ENCODE peak calls at places on chromosome 4, in five cellular contexts. One of them, this sample, is unnamed.

GRCh38 chr4:185566972-185567749 is 31.9 kb upstream of the PDLIM3 start:
- DNase-seq in mucosa of descending colon: no peak
- DNase-seq in transverse colon: no peak
- DNase-seq in tibial artery: peak
- DNase-seq in psoas muscle: no peak
- DNase-seq in this sample: peak

GRCh38 chr4:183950536-183950935 is 45.4 kb downstream of the STOX2 start:
- DNase-seq in mucosa of descending colon: no peak
- DNase-seq in transverse colon: no peak
- DNase-seq in tibial artery: no peak
- DNase-seq in psoas muscle: no peak
- DNase-seq in this sample: no peak

GRCh38 chr4:845233-845835 is 19.4 kb upstream of the CPLX1 start:
- DNase-seq in mucosa of descending colon: peak
- DNase-seq in transverse colon: no peak
- DNase-seq in tibial artery: no peak
- DNase-seq in psoas muscle: no peak
- DNase-seq in this sample: no peak

GRCh38 chr4:87103691-87104187 is 116.7 kb downstream of the KLHL8 start:
- DNase-seq in mucosa of descending colon: no peak
- DNase-seq in transverse colon: no peak
- DNase-seq in tibial artery: no peak
- DNase-seq in psoas muscle: no peak
- DNase-seq in this sample: no peak

GRCh38 chr4:80074059-80074458 is 1.0 kb upstream of the ANTXR2 start:
- DNase-seq in mucosa of descending colon: no peak
- DNase-seq in transverse colon: no peak
- DNase-seq in tibial artery: no peak
- DNase-seq in psoas muscle: no peak
- DNase-seq in this sample: no peak

GRCh38 chr4:56475917-56476316 is 8.5 kb downstream of the SRP72 start:
- DNase-seq in mucosa of descending colon: no peak
- DNase-seq in transverse colon: no peak
- DNase-seq in tibial artery: no peak
- DNase-seq in psoas muscle: no peak
- DNase-seq in this sample: no peak

GRCh38 chr4:155512812-155513211 is 136.0 kb upstream of the MAP9 start:
- DNase-seq in mucosa of descending colon: no peak
- DNase-seq in transverse colon: no peak
- DNase-seq in tibial artery: no peak
- DNase-seq in psoas muscle: no peak
- DNase-seq in this sample: peak

GRCh38 chr4:80918004-80918403 is 112.5 kb upstream of the BMP3 start:
- DNase-seq in mucosa of descending colon: no peak
- DNase-seq in transverse colon: no peak
- DNase-seq in tibial artery: no peak
- DNase-seq in psoas muscle: no peak
- DNase-seq in this sample: no peak

GRCh38 chr4:734951-735350 is 29.3 kb downstream of the PCGF3 start:
- DNase-seq in mucosa of descending colon: no peak
- DNase-seq in transverse colon: no peak
- DNase-seq in tibial artery: no peak
- DNase-seq in psoas muscle: no peak
- DNase-seq in this sample: no peak

GRCh38 chr4:896216-896615 is 35.9 kb downstream of the GAK start:
- DNase-seq in mucosa of descending colon: no peak
- DNase-seq in transverse colon: no peak
- DNase-seq in tibial artery: no peak
- DNase-seq in psoas muscle: no peak
- DNase-seq in this sample: no peak

GRCh38 chr4:57734104-57734503 is 623.9 kb upstream of the IGFBP7 start:
- DNase-seq in mucosa of descending colon: no peak
- DNase-seq in transverse colon: no peak
- DNase-seq in tibial artery: no peak
- DNase-seq in psoas muscle: no peak
- DNase-seq in this sample: no peak

GRCh38 chr4:80078361-80079092 is 5.5 kb upstream of the ANTXR2 start:
- DNase-seq in mucosa of descending colon: no peak
- DNase-seq in transverse colon: no peak
- DNase-seq in tibial artery: no peak
- DNase-seq in psoas muscle: no peak
- DNase-seq in this sample: no peak

GRCh38 chr4:23165669-23166068 is 472.9 kb downstream of the GBA3 start:
- DNase-seq in mucosa of descending colon: no peak
- DNase-seq in transverse colon: no peak
- DNase-seq in tibial artery: no peak
- DNase-seq in psoas muscle: no peak
- DNase-seq in this sample: no peak
- TF ChIP-seq CTCF in mucosa of descending colon: no peak
- TF ChIP-seq CTCF in transverse colon: no peak
- TF ChIP-seq CTCF in tibial artery: no peak
- TF ChIP-seq CTCF in psoas muscle: no peak
- TF ChIP-seq CTCF in this sample: no peak

GRCh38 chr4:122687450-122688121 is 44.9 kb upstream of the BBS12 start:
- DNase-seq in mucosa of descending colon: no peak
- DNase-seq in transverse colon: no peak
- DNase-seq in tibial artery: no peak
- DNase-seq in psoas muscle: no peak
- DNase-seq in this sample: no peak
- TF ChIP-seq CTCF in mucosa of descending colon: no peak
- TF ChIP-seq CTCF in transverse colon: no peak
- TF ChIP-seq CTCF in tibial artery: no peak
- TF ChIP-seq CTCF in psoas muscle: no peak
- TF ChIP-seq CTCF in this sample: no peak

GRCh38 chr4:76680934-76681333 is 217.0 kb downstream of the SOWAHB start:
- DNase-seq in mucosa of descending colon: no peak
- DNase-seq in transverse colon: no peak
- DNase-seq in tibial artery: no peak
- DNase-seq in psoas muscle: no peak
- DNase-seq in this sample: no peak

GRCh38 chr4:76683154-76683553 is 214.8 kb downstream of the SOWAHB start:
- DNase-seq in mucosa of descending colon: no peak
- DNase-seq in transverse colon: no peak
- DNase-seq in tibial artery: no peak
- DNase-seq in psoas muscle: no peak
- DNase-seq in this sample: no peak

GRCh38 chr4:76679691-76680090 is 218.3 kb downstream of the SOWAHB start:
- DNase-seq in mucosa of descending colon: no peak
- DNase-seq in transverse colon: no peak
- DNase-seq in tibial artery: no peak
- DNase-seq in psoas muscle: no peak
- DNase-seq in this sample: no peak

GRCh38 chr4:76677571-76678326 is 220.2 kb downstream of the SOWAHB start:
- DNase-seq in mucosa of descending colon: no peak
- DNase-seq in transverse colon: no peak
- DNase-seq in tibial artery: no peak
- DNase-seq in psoas muscle: no peak
- DNase-seq in this sample: no peak

GRCh38 chr4:76681996-76682395 is 215.9 kb downstream of the SOWAHB start:
- DNase-seq in mucosa of descending colon: no peak
- DNase-seq in transverse colon: no peak
- DNase-seq in tibial artery: no peak
- DNase-seq in psoas muscle: no peak
- DNase-seq in this sample: no peak
- TF ChIP-seq CTCF in mucosa of descending colon: no peak
- TF ChIP-seq CTCF in transverse colon: no peak
- TF ChIP-seq CTCF in tibial artery: no peak
- TF ChIP-seq CTCF in psoas muscle: no peak
- TF ChIP-seq CTCF in this sample: no peak

DNA sequence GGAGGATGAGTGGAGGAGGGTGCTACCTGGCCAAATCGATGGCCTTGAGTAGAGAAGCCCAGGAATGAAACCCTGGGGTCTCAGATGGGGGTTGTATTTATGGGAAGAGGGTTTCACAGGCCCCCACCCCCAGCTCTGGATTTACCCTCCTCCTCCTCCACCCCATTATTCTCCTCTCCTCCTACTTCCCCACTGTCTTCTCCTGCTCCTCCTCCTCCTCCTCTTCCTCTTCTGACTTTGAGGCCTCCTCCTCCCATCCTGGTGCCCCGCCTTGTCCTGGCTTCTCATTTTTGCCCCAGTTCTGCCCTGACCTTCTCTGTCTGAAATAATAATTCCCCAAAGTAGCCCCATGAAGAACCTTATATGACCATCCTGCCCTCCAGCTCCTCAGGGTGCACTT is 351.3 kb upstream of the GATB start:
- DNase-seq in mucosa of descending colon: no peak
- DNase-seq in transverse colon: no peak
- DNase-seq in tibial artery: no peak
- DNase-seq in psoas muscle: no peak
- DNase-seq in this sample: no peak
- TF ChIP-seq CTCF in mucosa of descending colon: no peak
- TF ChIP-seq CTCF in transverse colon: no peak
- TF ChIP-seq CTCF in tibial artery: no peak
- TF ChIP-seq CTCF in psoas muscle: no peak
- TF ChIP-seq CTCF in this sample: no peak

DNA sequence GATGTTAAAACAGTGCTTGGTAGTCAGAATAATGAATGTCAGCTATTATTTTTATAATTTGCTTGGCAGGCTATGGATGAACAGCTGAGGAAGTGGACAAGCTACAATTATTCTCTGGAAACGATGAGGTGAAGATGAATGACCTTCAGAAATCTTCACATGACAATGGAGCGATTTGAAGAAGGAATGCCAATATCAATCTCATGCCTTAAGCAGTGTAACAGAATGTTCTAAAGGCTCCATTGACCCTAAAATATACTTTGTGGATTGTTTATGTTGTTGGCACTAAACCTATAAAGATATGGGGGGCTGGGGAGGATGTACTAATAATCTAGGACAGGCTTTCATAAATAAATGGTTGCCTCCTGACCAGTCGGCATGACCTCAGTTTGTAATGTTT is 36.2 kb downstream of the COL25A1 start:
- DNase-seq in mucosa of descending colon: no peak
- DNase-seq in transverse colon: no peak
- DNase-seq in tibial artery: no peak
- DNase-seq in psoas muscle: no peak
- DNase-seq in this sample: no peak
- TF ChIP-seq CTCF in mucosa of descending colon: no peak
- TF ChIP-seq CTCF in transverse colon: no peak
- TF ChIP-seq CTCF in tibial artery: no peak
- TF ChIP-seq CTCF in psoas muscle: no peak
- TF ChIP-seq CTCF in this sample: no peak

GRCh38 chr4:120694973-120695372 is 227.6 kb downstream of the PRDM5 start:
- DNase-seq in mucosa of descending colon: no peak
- DNase-seq in transverse colon: peak
- DNase-seq in tibial artery: no peak
- DNase-seq in psoas muscle: no peak
- DNase-seq in this sample: no peak
- TF ChIP-seq CTCF in mucosa of descending colon: no peak
- TF ChIP-seq CTCF in transverse colon: no peak
- TF ChIP-seq CTCF in tibial artery: no peak
- TF ChIP-seq CTCF in psoas muscle: no peak
- TF ChIP-seq CTCF in this sample: no peak

GRCh38 chr4:127880764-127881564 is at the start of gene PLK4:
- DNase-seq in mucosa of descending colon: peak
- DNase-seq in transverse colon: peak
- DNase-seq in tibial artery: peak
- DNase-seq in psoas muscle: peak
- DNase-seq in this sample: peak

GRCh38 chr4:127875791-127876190 is 4.9 kb upstream of the PLK4 start:
- DNase-seq in mucosa of descending colon: no peak
- DNase-seq in transverse colon: no peak
- DNase-seq in tibial artery: no peak
- DNase-seq in psoas muscle: no peak
- DNase-seq in this sample: no peak

DNA sequence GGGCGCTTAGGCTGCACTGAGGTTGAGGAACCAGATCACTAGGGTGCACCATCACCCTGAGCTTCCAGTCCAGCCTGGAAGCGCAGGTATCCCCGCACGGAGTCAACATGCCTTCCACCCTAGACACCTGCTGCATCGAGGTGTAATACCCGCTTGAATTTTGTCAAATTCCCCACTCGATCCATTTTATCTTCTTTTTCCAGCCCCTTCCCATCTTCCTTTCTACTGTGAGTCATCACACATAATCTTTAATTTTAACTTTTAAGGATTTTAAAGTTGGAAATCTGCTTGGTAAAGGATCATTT is 824 bp downstream of the PLK4 start:
- DNase-seq in mucosa of descending colon: no peak
- DNase-seq in transverse colon: no peak
- DNase-seq in tibial artery: no peak
- DNase-seq in psoas muscle: no peak
- DNase-seq in this sample: no peak
- TF ChIP-seq CTCF in mucosa of descending colon: no peak
- TF ChIP-seq CTCF in transverse colon: no peak
- TF ChIP-seq CTCF in tibial artery: no peak
- TF ChIP-seq CTCF in psoas muscle: no peak
- TF ChIP-seq CTCF in this sample: no peak

This sample was measured in uterus.